ENCODE peak calls at places on chromosomes 6 and 20, in ten cellular contexts. T, C, Z, E, M, A, U, I, L and Q are unnamed samples.

GRCh38 chr20:61128701-61129655 is 123.1 kb upstream of the CDH4 start:
- DNase-seq in E (no peak), T (no peak), L (no peak), M (no peak), A (no peak), U (peak), I (no peak), Z (no peak), C (no peak), Q (no peak)

GRCh38 chr20:5933802-5934436 is 16.4 kb downstream of the TRMT6 start:
- DNase-seq in C (no peak), U (no peak), A (no peak), I (no peak), M (no peak), E (no peak), T (no peak), Z (no peak), L (peak), Q (no peak)

GRCh38 chr6:80003841-80004198 is 629 bp upstream of the TTK start:
- DNase-seq in M (peak), E (no peak), T (no peak), L (no peak), A (no peak), C (peak), U (peak), I (peak), Z (no peak), Q (no peak)

GRCh38 chr6:167801263-167801662 is 25.4 kb upstream of the AFDN start:
- DNase-seq in T (no peak), L (no peak), E (no peak), U (no peak), A (no peak), M (no peak), C (no peak), Z (no peak), I (no peak), Q (no peak)

GRCh38 chr20:6583134-6583738 is 184.2 kb upstream of the BMP2 start:
- DNase-seq in A (no peak), C (peak), U (no peak), Z (peak), L (peak), I (no peak), M (no peak), E (peak), T (peak), Q (peak)

GRCh38 chr6:130742282-130742681 is 84.9 kb upstream of the SMLR1 start:
- DNase-seq in I (no peak), U (no peak), L (no peak), Z (no peak), T (no peak), C (no peak), E (no peak), A (no peak), M (no peak), Q (no peak)

GRCh38 chr6:45421700-45422540 is 44.2 kb upstream of the SUPT3H start:
- DNase-seq in M (peak), C (peak), Z (peak), A (no peak), E (peak), I (peak), U (peak), L (peak), T (peak), Q (no peak)

GRCh38 chr6:113782641-113783040 is 74.5 kb upstream of the MARCKS start:
- DNase-seq in A (no peak), E (no peak), M (no peak), I (no peak), C (no peak), L (no peak), U (no peak), Z (no peak), T (no peak), Q (no peak)

GRCh38 chr20:41136336-41136694 is 1.0 kb upstream of the PLCG1 start:
- DNase-seq in U (no peak), C (no peak), Z (no peak), I (no peak), T (no peak), M (no peak), A (no peak), L (peak), E (no peak), Q (no peak)

GRCh38 chr6:161186173-161186769 is 87.6 kb downstream of the AGPAT4 start:
- DNase-seq in M (no peak), L (peak), A (no peak), I (no peak), Z (no peak), C (peak), U (peak), E (no peak), T (no peak), Q (no peak)

GRCh38 chr6:63927538-63927937 is 291.9 kb downstream of the PHF3 start:
- DNase-seq in I (no peak), M (no peak), C (no peak), U (no peak), L (no peak), T (no peak), A (no peak), Z (no peak), E (no peak), Q (no peak)

GRCh38 chr6:43269273-43270007 is 26.2 kb downstream of the TTBK1 start:
- DNase-seq in U (peak), C (no peak), A (peak), I (peak), E (no peak), M (peak), L (peak), T (peak), Z (no peak), Q (no peak)

GRCh38 chr6:83709748-83710050 is 798 bp upstream of the SNAP91 start:
- DNase-seq in I (no peak), A (no peak), L (no peak), T (no peak), M (no peak), Z (no peak), E (no peak), C (no peak), U (no peak), Q (no peak)

GRCh38 chr20:45340951-45341350 is 7.3 kb downstream of the SDC4 start:
- DNase-seq in T (no peak), C (no peak), U (no peak), I (no peak), M (no peak), E (no peak), A (no peak), Z (no peak), L (no peak), Q (no peak)

GRCh38 chr6:156976144-156977088 is 199.2 kb downstream of the ARID1B start:
- DNase-seq in T (no peak), M (no peak), E (no peak), U (no peak), A (no peak), L (no peak), C (no peak), Z (no peak), I (no peak), Q (no peak)

GRCh38 chr20:6708010-6708409 is 59.5 kb upstream of the BMP2 start:
- DNase-seq in Z (no peak), T (peak), L (peak), I (no peak), U (no peak), M (no peak), C (peak), E (no peak), A (no peak), Q (no peak)

GRCh38 chr20:14612389-14612788 is 275.0 kb upstream of the FLRT3 start:
- DNase-seq in I (no peak), A (no peak), E (no peak), U (no peak), L (no peak), M (no peak), C (no peak), T (no peak), Z (no peak), Q (no peak)

GRCh38 chr20:50559856-50560623 is 49.9 kb downstream of the PTPN1 start:
- DNase-seq in I (no peak), C (no peak), M (no peak), U (no peak), A (no peak), E (no peak), L (no peak), T (no peak), Z (no peak), Q (no peak)

GRCh38 chr20:8218861-8219260 is 86.8 kb downstream of the PLCB1 start:
- DNase-seq in T (no peak), E (no peak), M (no peak), L (no peak), Z (no peak), U (no peak), A (no peak), C (no peak), I (no peak), Q (no peak)

GRCh38 chr20:57266251-57267157 is at the start of gene BMP7:
- DNase-seq in M (no peak), I (no peak), A (no peak), T (no peak), C (no peak), E (no peak), Z (peak), L (no peak), U (peak), Q (peak)

GRCh38 chr6:149360536-149360935 is 39.5 kb upstream of the SUMO4 start:
- DNase-seq in T (no peak), U (no peak), I (no peak), L (no peak), M (no peak), Z (no peak), C (no peak), E (no peak), A (no peak), Q (no peak)

GRCh38 chr20:47238780-47239769 is 117.4 kb downstream of the ZMYND8 start:
- DNase-seq in I (no peak), T (no peak), L (no peak), E (no peak), M (no peak), A (no peak), C (no peak), U (no peak), Z (no peak), Q (no peak)